ENCODE peak calls at places on chromosomes 11 and 22, in seven cellular contexts. E, C, M, H, W, D and X are unnamed samples.

GRCh38 chr22:20268350-20269012 is 363 bp upstream of the RTN4R start:
- DNase-seq in W (no peak), E (peak; percentile 65), C (peak; percentile 37), D (peak; percentile 11), M (no peak), H (peak; percentile 26), X (peak; percentile 35)

GRCh38 chr22:22021160-22021750 is 38.7 kb upstream of the TOP3B start:
- DNase-seq in E (peak; percentile 16), M (no peak), D (no peak), W (no peak), H (no peak), C (no peak), X (no peak)

GRCh38 chr11:34425863-34426262 is 12.9 kb upstream of the CAT start:
- DNase-seq in H (no peak), C (peak; percentile 70), W (no peak), D (no peak), E (no peak), M (no peak), X (no peak)

GRCh38 chr11:114180301-114181055 is 115.7 kb upstream of the NNMT start:
- DNase-seq in C (peak; percentile 67), D (no peak), H (peak; percentile 42), M (no peak), E (peak; percentile 67), W (no peak), X (peak; percentile 37)

GRCh38 chr11:5625281-5625680 is 480 bp downstream of the TRIM34 start:
- DNase-seq in D (no peak), H (no peak), E (no peak), W (no peak), C (no peak), M (no peak), X (no peak)

GRCh38 chr22:30302810-30303138 is 13.5 kb upstream of the CASTOR1 start:
- DNase-seq in E (peak; percentile 13), C (no peak), W (no peak), D (no peak), M (no peak), H (no peak), X (no peak)

GRCh38 chr11:116840224-116840745 is 2.9 kb upstream of the APOA1 start:
- DNase-seq in C (peak; percentile 55), M (no peak), D (no peak), W (no peak), E (peak; percentile 27), H (no peak), X (no peak)

GRCh38 chr22:49377306-49377705 is 450.4 kb downstream of the BRD1 start:
- DNase-seq in H (no peak), D (no peak), E (no peak), M (no peak), W (no peak), C (no peak), X (no peak)

GRCh38 chr11:117179048-117179999 is 781 bp downstream of the SIDT2 start:
- DNase-seq in D (no peak), W (no peak), H (peak; percentile 26), M (no peak), C (peak; percentile 70), E (peak; percentile 36), X (no peak)

GRCh38 chr11:76785513-76785912 is 2.4 kb downstream of the TSKU start:
- DNase-seq in H (no peak), E (no peak), C (no peak), M (no peak), W (no peak), D (no peak), X (no peak)